ENCODE peak calls at places on chromosomes 12 and 14, in ten cellular contexts. L is uterus; Z is renal cortical epithelial cell; B is KBM-7; Q is naive thymus-derived CD4-positive, alpha-beta T cell; T is Peyer's patch; R is stimulated activated CD4-positive, alpha-beta T cell treated with anti-CD3 and anti-CD28 coated beads, Interleukin-1b, Interleukin-23, amount 100 ng/mL, for 24 hours; F is heart left ventricle; H is T-helper 9 cell; P is MCF 10A. J is an unnamed sample.
A peak's percentile ranks its signal among the peaks of the same experiment; 100 is the strongest.

GRCh38 chr12:45756666-45757065 is 27.2 kb downstream of the ARID2 start:
- DNase-seq in Z (no peak), P (no peak), T (no peak), F (no peak), L (no peak), Q (no peak), H (no peak), R (no peak), B (no peak), J (no peak)

GRCh38 chr12:131455581-131456110 is 255.2 kb upstream of the SFSWAP start:
- DNase-seq in T (no peak), P (no peak), H (no peak), Z (no peak), B (no peak), L (no peak), F (no peak), Q (no peak), R (no peak), J (no peak)

GRCh38 chr12:13369496-13369895 is 173.0 kb downstream of the EMP1 start:
- DNase-seq in Q (no peak), L (no peak), Z (peak; percentile 62), B (no peak), F (no peak), T (no peak), R (no peak), P (no peak), H (no peak), J (no peak)

GRCh38 chr12:22190969-22191368 is 143.5 kb downstream of the ST8SIA1 start:
- DNase-seq in Z (no peak), L (no peak), P (no peak), H (no peak), F (no peak), B (no peak), T (no peak), Q (no peak), R (no peak), J (no peak)

GRCh38 chr14:33510991-33511390 is 439.9 kb downstream of the EGLN3 start:
- DNase-seq in T (no peak), F (no peak), P (no peak), R (no peak), B (no peak), Q (no peak), Z (no peak), H (no peak), L (no peak), J (no peak)

GRCh38 chr12:227923-228845 is 14.2 kb upstream of the SLC6A12 start:
- DNase-seq in P (no peak), F (no peak), R (no peak), H (no peak), Q (no peak), L (no peak), T (no peak), Z (no peak), B (no peak), J (no peak)

GRCh38 chr12:24997970-24998582 is 49.2 kb upstream of the BCAT1 start:
- DNase-seq in Z (peak; percentile 67), B (no peak), F (no peak), P (peak; percentile 43), R (no peak), T (no peak), H (no peak), L (no peak), Q (no peak), J (no peak)

GRCh38 chr12:131135311-131135785 is 181.6 kb downstream of the ADGRD1 start:
- DNase-seq in H (no peak), L (no peak), F (peak; percentile 10), P (no peak), Z (no peak), T (no peak), Q (no peak), B (no peak), R (no peak), J (no peak)

GRCh38 chr12:105289114-105289904 is 41.2 kb upstream of the C12orf75 start:
- DNase-seq in H (no peak), R (no peak), F (no peak), T (no peak), Z (peak; percentile 83), B (no peak), L (no peak), Q (no peak), P (no peak), J (no peak)

GRCh38 chr14:55454264-55455151 is 14.1 kb upstream of the TBPL2 start:
- DNase-seq in H (no peak), B (peak; percentile 98), L (peak; percentile 40), R (no peak), F (peak; percentile 33), Q (no peak), T (peak; percentile 68), Z (peak; percentile 92), P (peak; percentile 89), J (no peak)

GRCh38 chr12:1873531-1874149 is 44.8 kb downstream of the CACNA2D4 start:
- DNase-seq in R (no peak), T (no peak), Q (no peak), F (no peak), H (no peak), P (no peak), Z (no peak), L (no peak), B (no peak), J (no peak)

GRCh38 chr14:87899228-87899627 is 93.8 kb downstream of the GALC start:
- DNase-seq in R (no peak), L (no peak), B (no peak), Q (no peak), P (no peak), Z (peak; percentile 57), F (no peak), T (no peak), H (no peak), J (no peak)

GRCh38 chr12:54208591-54208990 is 19.8 kb upstream of the SMUG1 start:
- DNase-seq in Q (no peak), R (no peak), Z (no peak), T (no peak), H (no peak), B (no peak), P (no peak), F (no peak), L (no peak), J (no peak)

GRCh38 chr14:71686677-71687076 is 245.6 kb upstream of the RGS6 start:
- DNase-seq in R (no peak), B (no peak), F (no peak), Z (no peak), L (peak; percentile 80), H (no peak), Q (no peak), P (peak; percentile 47), T (no peak), J (no peak)

GRCh38 chr12:57127710-57128518 is at the start of gene LRP1:
- DNase-seq in L (peak; percentile 88), Z (peak; percentile 47), T (peak; percentile 91), R (peak; percentile 67), B (peak; percentile 61), F (peak; percentile 89), P (peak; percentile 85), H (peak; percentile 79), Q (peak; percentile 81), J (peak; percentile 78)

GRCh38 chr14:101507306-101508150 is 53.8 kb upstream of the DIO3 start:
- DNase-seq in Z (no peak), Q (no peak), F (no peak), P (no peak), B (no peak), T (peak; percentile 36), R (no peak), H (no peak), L (peak; percentile 16), J (no peak)

GRCh38 chr12:68831272-68831671 is 23.3 kb downstream of the MDM2 start:
- DNase-seq in Q (no peak), F (no peak), Z (no peak), L (no peak), B (no peak), H (no peak), R (no peak), T (no peak), P (no peak), J (no peak)

GRCh38 chr12:68609955-68610434 is 704 bp upstream of the RAP1B start:
- DNase-seq in B (no peak), R (no peak), P (peak; percentile 53), T (no peak), L (peak; percentile 26), H (no peak), Q (peak; percentile 44), Z (peak; percentile 31), F (no peak), J (no peak)

GRCh38 chr14:65431951-65432350 is 19.4 kb downstream of the FUT8 start:
- DNase-seq in B (no peak), P (no peak), T (no peak), Q (no peak), R (no peak), H (no peak), F (no peak), L (no peak), Z (peak; percentile 35), J (no peak)

GRCh38 chr12:43285248-43285647 is 266.8 kb downstream of the ADAMTS20 start:
- DNase-seq in Z (peak; percentile 64), T (no peak), R (no peak), L (no peak), F (no peak), H (no peak), B (no peak), P (peak; percentile 79), Q (no peak), J (no peak)

GRCh38 chr12:6943387-6943718 is 263 bp upstream of the RNU7-1 start:
- DNase-seq in P (peak; percentile 91), H (peak; percentile 70), Q (peak; percentile 93), T (peak; percentile 94), Z (peak; percentile 93), F (peak; percentile 89), L (peak; percentile 81), B (no peak), R (peak; percentile 72), J (peak; percentile 80)

GRCh38 chr14:77151245-77151644 is 9.7 kb upstream of the ZDHHC22 start:
- DNase-seq in F (no peak), P (peak; percentile 35), H (no peak), L (no peak), B (peak; percentile 60), T (peak; percentile 37), Z (no peak), R (no peak), Q (no peak), J (no peak)

GRCh38 chr14:79064200-79064599 is 894.0 kb downstream of the NRXN3 start:
- DNase-seq in H (no peak), B (peak; percentile 10), F (no peak), P (no peak), R (no peak), Q (no peak), L (no peak), Z (no peak), T (no peak), J (no peak)

J was measured in effector CD4-positive, alpha-beta T cell.